ENCODE peak calls at places on chromosomes 11 and 22, in eight cellular contexts. A is central memory CD4-positive, alpha-beta T cell; T is activated CD4-positive, alpha-beta T cell treated with anti-CD3 and anti-CD28 coated beads for 36 hours; Q is stimulated activated CD8-positive, alpha-beta memory T cell treated with anti-CD3 and anti-CD28 coated beads, Interleukin-7, amount 100 ng/mL, for 1 hour; X is CD8-positive, alpha-beta memory T cell; L is substantia nigra; E is amniotic stem cell; Z is H4. S is an unnamed sample.

GRCh38 chr11:65853249-65853979 is 4.6 kb downstream of the CFL1 start:
- DNase-seq in A (no peak), T (no peak), Q (no peak), X (no peak), L (no peak), E (no peak), Z (no peak), S (no peak)

GRCh38 chr11:76241243-76242000 is 35.1 kb upstream of the WNT11 start:
- DNase-seq in A (no peak), T (no peak), Q (no peak), X (no peak), L (no peak), E (no peak), Z (no peak), S (no peak)

GRCh38 chr11:76276046-76276772 is 69.9 kb upstream of the WNT11 start:
- DNase-seq in A (no peak), T (no peak), Q (no peak), X (no peak), L (no peak), E (no peak), Z (no peak), S (no peak)

GRCh38 chr11:104968856-104969776 is 742 bp upstream of the CASP4 start:
- DNase-seq in A (no peak), T (peak), Q (no peak), X (no peak), L (no peak), E (peak), Z (no peak), S (no peak)

GRCh38 chr11:63343130-63343529 is 26.5 kb upstream of the SLC22A9 start:
- DNase-seq in A (no peak), T (no peak), Q (no peak), X (no peak), L (no peak), E (no peak), Z (no peak), S (no peak)

GRCh38 chr22:37208401-37209139 is 3.7 kb downstream of the SSTR3 start:
- DNase-seq in A (no peak), T (peak), Q (no peak), X (no peak), L (no peak), E (no peak), Z (no peak), S (no peak)

GRCh38 chr11:21963013-21963412 is 229.9 kb upstream of the ANO5 start:
- DNase-seq in A (no peak), T (no peak), Q (no peak), X (no peak), L (no peak), E (no peak), Z (no peak), S (no peak)

GRCh38 chr11:4064278-4064955 is 30.2 kb upstream of the RRM1 start:
- DNase-seq in A (no peak), T (no peak), Q (no peak), X (no peak), L (no peak), E (no peak), Z (no peak), S (no peak)

GRCh38 chr22:27113211-27114030 is 456.0 kb downstream of the MIAT start:
- DNase-seq in A (no peak), T (peak), Q (no peak), X (no peak), L (no peak), E (peak), Z (peak), S (no peak)

GRCh38 chr11:82533628-82534353 is 199.9 kb downstream of the FAM181B start:
- DNase-seq in A (no peak), T (no peak), Q (no peak), X (no peak), L (no peak), E (no peak), Z (peak), S (no peak)

GRCh38 chr11:130999992-131000770 is 83.9 kb upstream of the SNX19 start:
- DNase-seq in A (no peak), T (no peak), Q (no peak), X (no peak), L (no peak), E (peak), Z (peak), S (no peak)

GRCh38 chr11:61680622-61681191 is 516 bp downstream of the DAGLA start:
- DNase-seq in A (no peak), T (no peak), Q (no peak), X (no peak), L (no peak), E (no peak), Z (no peak), S (no peak)

GRCh38 chr11:86673055-86673843 is 833 bp upstream of the ME3 start:
- DNase-seq in A (no peak), T (no peak), Q (no peak), X (no peak), L (no peak), E (no peak), Z (no peak), S (no peak)

GRCh38 chr11:102653744-102654291 is 28.7 kb upstream of the MMP20 start:
- DNase-seq in A (no peak), T (peak), Q (no peak), X (no peak), L (no peak), E (no peak), Z (no peak), S (no peak)

GRCh38 chr11:12552677-12553076 is 121.5 kb upstream of the TEAD1 start:
- DNase-seq in A (no peak), T (no peak), Q (no peak), X (no peak), L (no peak), E (peak), Z (no peak), S (no peak)

GRCh38 chr11:12750181-12750580 is 76.0 kb downstream of the TEAD1 start:
- DNase-seq in A (no peak), T (no peak), Q (no peak), X (no peak), L (no peak), E (no peak), Z (no peak), S (no peak)

GRCh38 chr11:99234534-99234933 is 213.8 kb downstream of the CNTN5 start:
- DNase-seq in A (no peak), T (no peak), Q (no peak), X (no peak), L (no peak), E (no peak), Z (no peak), S (no peak)

GRCh38 chr11:6618117-6619020 is 853 bp downstream of the TPP1 start:
- DNase-seq in A (peak), T (peak), Q (peak), X (peak), L (no peak), E (peak), Z (peak), S (peak)